ENCODE peak calls at places on chromosomes 12 and 14, in six cellular contexts. H, A, I, F, P and B are unnamed samples.

GRCh38 chr14:59926534-59926933 is 6.6 kb downstream of the LRRC9 start:
- DNase-seq in H (no peak), I (no peak), F (no peak), P (no peak), A (no peak), B (no peak)

GRCh38 chr12:27922591-27923139 is 49.9 kb downstream of the PTHLH start:
- DNase-seq in I (no peak), P (peak), F (peak), H (no peak), A (no peak), B (peak)

GRCh38 chr12:132955094-132955932 is 793 bp downstream of the ZNF605 start:
- DNase-seq in F (peak), H (no peak), P (no peak), A (no peak), I (peak), B (peak)

GRCh38 chr14:100875861-100876590 is 27.5 kb downstream of the RTL1 start:
- DNase-seq in F (no peak), H (no peak), P (no peak), A (no peak), I (no peak), B (no peak)

GRCh38 chr12:21656931-21657335 is 709 bp downstream of the LDHB start:
- DNase-seq in P (no peak), H (peak), I (peak), A (peak), F (no peak), B (no peak)

GRCh38 chr14:105899657-105900397 is 373.4 kb downstream of the TMEM121 start:
- DNase-seq in F (no peak), H (no peak), P (no peak), A (no peak), I (no peak), B (no peak)

GRCh38 chr12:26783133-26783531 is 49.9 kb downstream of the ITPR2 start:
- DNase-seq in F (no peak), P (no peak), A (no peak), H (no peak), I (no peak), B (no peak)

GRCh38 chr12:69897744-69898143 is 72.7 kb downstream of the MYRFL start:
- DNase-seq in F (peak), P (peak), I (no peak), A (no peak), H (peak), B (peak)

GRCh38 chr14:72611506-72611905 is 282.4 kb downstream of the DPF3 start:
- DNase-seq in F (no peak), P (no peak), A (no peak), I (no peak), H (no peak), B (no peak)

GRCh38 chr12:42679402-42679801 is 89.9 kb upstream of the PRICKLE1 start:
- DNase-seq in I (no peak), F (no peak), A (no peak), H (no peak), P (no peak), B (no peak)

GRCh38 chr12:104521731-104522130 is 65.0 kb downstream of the CHST11 start:
- DNase-seq in F (no peak), H (no peak), P (peak), A (no peak), I (no peak), B (no peak)

GRCh38 chr14:104985675-104986486 is at the start of gene CLBA1:
- DNase-seq in I (peak), A (peak), F (peak), P (peak), H (peak), B (no peak)

GRCh38 chr14:94689218-94689984 is 77.2 kb downstream of the SERPINA3 start:
- DNase-seq in I (peak), F (no peak), A (no peak), H (peak), P (peak), B (no peak)

GRCh38 chr12:112838731-112839130 is 47.2 kb downstream of the RPH3A start:
- DNase-seq in P (no peak), I (no peak), H (no peak), A (no peak), F (no peak), B (no peak)

GRCh38 chr12:6606331-6607131 is 648 bp downstream of the CHD4 start:
- DNase-seq in I (peak), F (no peak), A (peak), H (peak), P (no peak), B (no peak)

GRCh38 chr14:58282925-58283593 is 15.3 kb upstream of the ARID4A start:
- DNase-seq in A (no peak), H (no peak), I (no peak), P (no peak), F (no peak), B (no peak)

GRCh38 chr12:106205208-106206069 is 42.4 kb downstream of the CKAP4 start:
- DNase-seq in H (no peak), F (no peak), A (no peak), I (no peak), P (no peak), B (no peak)

GRCh38 chr12:49244161-49244560 is 20.7 kb upstream of the TUBA1C start:
- DNase-seq in H (no peak), F (peak), I (no peak), A (no peak), P (no peak), B (no peak)

GRCh38 chr12:51721281-51721940 is 127.1 kb downstream of the FIGNL2 start:
- DNase-seq in P (no peak), A (peak), F (no peak), H (peak), I (peak), B (no peak)

GRCh38 chr12:5614206-5614605 is 182.3 kb downstream of the NTF3 start:
- DNase-seq in P (no peak), H (no peak), A (no peak), F (peak), I (no peak), B (no peak)

GRCh38 chr14:63091394-63091996 is 46.2 kb upstream of the KCNH5 start:
- DNase-seq in H (no peak), F (no peak), I (no peak), P (no peak), A (no peak), B (no peak)

GRCh38 chr14:52835122-52835903 is 43.9 kb upstream of the GNPNAT1 start:
- DNase-seq in H (no peak), P (peak), I (peak), A (no peak), F (no peak), B (no peak)

GRCh38 chr14:57390037-57390805 is at the start of gene NAA30:
- DNase-seq in F (peak), I (peak), P (peak), A (peak), H (peak), B (peak)

GRCh38 chr14:68451676-68452387 is 341.0 kb downstream of the ZFP36L1 start:
- DNase-seq in P (no peak), A (no peak), F (no peak), I (no peak), H (no peak), B (no peak)

GRCh38 chr14:55328317-55328716 is 57.1 kb downstream of the FBXO34 start:
- DNase-seq in P (peak), A (no peak), I (no peak), H (no peak), F (no peak), B (no peak)

GRCh38 chr12:18165889-18166288 is 75.9 kb upstream of the RERGL start:
- DNase-seq in P (no peak), A (no peak), I (no peak), H (no peak), F (no peak), B (no peak)

GRCh38 chr12:29581641-29582040 is 84.2 kb upstream of the OVCH1 start:
- DNase-seq in F (no peak), I (no peak), H (no peak), P (no peak), A (no peak), B (peak)

GRCh38 chr14:87312138-87312537 is 680.8 kb downstream of the GALC start:
- DNase-seq in P (no peak), I (no peak), H (no peak), A (no peak), F (no peak), B (no peak)